ENCODE peak calls at places on chromosomes 11 and 22, in nine cellular contexts. G is kidney; J is suprapubic skin; I is right lobe of liver; K is IMR-90; A is progenitor cell of endocrine pancreas; E is CD8-positive, alpha-beta T cell; U is colonic mucosa; N is GM06990. L is an unnamed sample.

GRCh38 chr22:40036591-40037225 is 42.0 kb downstream of the FAM83F start:
- DNase-seq in G (no peak), J (no peak), I (peak), K (peak), A (peak), E (peak), U (peak), N (peak), L (peak)

GRCh38 chr22:43228330-43228729 is 41.4 kb upstream of the TTLL12 start:
- DNase-seq in G (no peak), J (no peak), I (no peak), K (peak), A (no peak), E (no peak), U (peak), N (no peak), L (peak)

GRCh38 chr22:41780714-41781507 is 19.6 kb upstream of the CCDC134 start:
- DNase-seq in G (peak), J (peak), I (peak), K (peak), A (no peak), E (peak), U (peak), N (peak), L (peak)

GRCh38 chr11:125233736-125234275 is 69.3 kb downstream of the PKNOX2 start:
- DNase-seq in G (no peak), J (no peak), I (no peak), K (no peak), A (no peak), E (no peak), U (no peak), N (no peak), L (no peak)

GRCh38 chr11:117074122-117074521 is 24.1 kb downstream of the SIK3 start:
- DNase-seq in G (no peak), J (no peak), I (no peak), K (no peak), A (no peak), E (no peak), U (no peak), N (no peak), L (no peak)

GRCh38 chr11:2300290-2300935 is 1.3 kb downstream of the C11orf21 start:
- DNase-seq in G (peak), J (peak), I (peak), K (no peak), A (no peak), E (no peak), U (peak), N (no peak), L (no peak)

GRCh38 chr11:90241414-90241813 is 18.6 kb upstream of the CHORDC1 start:
- DNase-seq in G (no peak), J (no peak), I (no peak), K (no peak), A (no peak), E (no peak), U (no peak), N (no peak), L (peak)

GRCh38 chr22:23392420-23393121 is 187.5 kb downstream of the IGLL1 start:
- DNase-seq in G (no peak), J (peak), I (peak), K (no peak), A (no peak), E (no peak), U (no peak), N (no peak), L (no peak)

GRCh38 chr11:105022998-105023397 is at the start of gene CASP5:
- DNase-seq in G (no peak), J (no peak), I (no peak), K (no peak), A (no peak), E (no peak), U (peak), N (no peak), L (no peak)

GRCh38 chr22:47168900-47169800 is 406.7 kb downstream of the TBC1D22A start:
- DNase-seq in G (peak), J (peak), I (peak), K (peak), A (no peak), E (no peak), U (no peak), N (peak), L (peak)
- TF ChIP-seq CTCF in G (peak), J (no peak), I (no peak), K (peak), A (peak), E (no peak), U (peak), N (no peak), L (no peak)

GRCh38 chr11:130002352-130002845 is at the start of gene PRDM10:
- DNase-seq in G (peak), J (peak), I (peak), K (peak), A (peak), E (peak), U (peak), N (peak), L (peak)
- TF ChIP-seq CTCF in G (no peak), J (no peak), I (no peak), K (no peak), A (no peak), E (no peak), U (no peak), N (no peak), L (no peak)

DNA sequence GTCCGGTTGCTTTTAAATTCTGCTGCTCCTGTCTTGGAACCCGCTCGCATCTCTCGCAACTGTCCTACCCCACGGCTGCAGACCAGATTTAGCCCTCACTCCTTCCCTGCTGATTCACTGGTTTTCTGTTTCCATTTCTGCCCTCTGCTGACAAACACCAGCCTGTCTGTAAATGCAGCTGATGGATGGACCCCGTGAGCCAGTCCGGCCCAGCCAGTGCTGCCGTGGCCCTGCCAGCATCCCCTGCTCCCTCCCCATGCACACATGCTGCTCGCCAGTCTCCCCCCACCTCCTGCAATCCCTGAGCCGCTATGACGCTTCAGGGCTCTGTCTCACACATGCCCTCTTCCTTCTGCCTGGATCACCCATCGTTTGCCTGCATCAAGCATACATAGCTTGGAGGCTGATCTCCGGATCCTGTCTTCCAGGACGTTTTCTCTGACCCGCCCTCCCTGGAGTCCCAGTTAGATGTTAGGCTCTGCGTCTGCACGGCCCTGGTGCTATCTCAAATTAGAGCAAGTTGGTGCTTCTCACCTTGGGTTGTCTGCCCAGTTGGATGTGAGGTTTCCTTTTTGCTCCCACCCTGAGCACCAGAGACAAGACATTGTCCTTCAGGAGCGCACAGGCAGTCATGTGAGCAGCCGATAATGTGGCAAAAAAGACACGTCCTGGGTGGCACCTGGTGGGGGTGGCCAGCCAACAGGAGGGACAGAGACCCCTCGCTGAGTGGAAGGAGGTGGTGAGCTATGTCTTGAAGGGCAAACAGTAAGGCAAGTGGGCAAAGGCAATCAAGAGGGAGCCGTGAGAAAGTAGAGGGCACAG is 4.3 kb upstream of the ACR start:
- DNase-seq in G (peak), J (peak), I (peak), K (peak), A (no peak), E (no peak), U (no peak), N (no peak), L (peak)
- TF ChIP-seq CTCF in G (no peak), J (no peak), I (no peak), K (peak), A (no peak), E (no peak), U (no peak), N (no peak), L (no peak)

GRCh38 chr11:69209038-69209350 is 53.3 kb downstream of the SMIM38 start:
- DNase-seq in G (no peak), J (no peak), I (no peak), K (no peak), A (no peak), E (no peak), U (no peak), N (no peak), L (no peak)
- TF ChIP-seq CTCF in G (no peak), J (no peak), I (no peak), K (no peak), A (no peak), E (no peak), U (no peak), N (no peak), L (no peak)

GRCh38 chr11:82174610-82175009 is 559.1 kb downstream of the FAM181B start:
- DNase-seq in G (no peak), J (no peak), I (no peak), K (no peak), A (no peak), E (no peak), U (no peak), N (no peak), L (no peak)
- TF ChIP-seq CTCF in G (no peak), J (no peak), I (no peak), K (no peak), A (peak), E (no peak), U (no peak), N (peak), L (peak)

DNA sequence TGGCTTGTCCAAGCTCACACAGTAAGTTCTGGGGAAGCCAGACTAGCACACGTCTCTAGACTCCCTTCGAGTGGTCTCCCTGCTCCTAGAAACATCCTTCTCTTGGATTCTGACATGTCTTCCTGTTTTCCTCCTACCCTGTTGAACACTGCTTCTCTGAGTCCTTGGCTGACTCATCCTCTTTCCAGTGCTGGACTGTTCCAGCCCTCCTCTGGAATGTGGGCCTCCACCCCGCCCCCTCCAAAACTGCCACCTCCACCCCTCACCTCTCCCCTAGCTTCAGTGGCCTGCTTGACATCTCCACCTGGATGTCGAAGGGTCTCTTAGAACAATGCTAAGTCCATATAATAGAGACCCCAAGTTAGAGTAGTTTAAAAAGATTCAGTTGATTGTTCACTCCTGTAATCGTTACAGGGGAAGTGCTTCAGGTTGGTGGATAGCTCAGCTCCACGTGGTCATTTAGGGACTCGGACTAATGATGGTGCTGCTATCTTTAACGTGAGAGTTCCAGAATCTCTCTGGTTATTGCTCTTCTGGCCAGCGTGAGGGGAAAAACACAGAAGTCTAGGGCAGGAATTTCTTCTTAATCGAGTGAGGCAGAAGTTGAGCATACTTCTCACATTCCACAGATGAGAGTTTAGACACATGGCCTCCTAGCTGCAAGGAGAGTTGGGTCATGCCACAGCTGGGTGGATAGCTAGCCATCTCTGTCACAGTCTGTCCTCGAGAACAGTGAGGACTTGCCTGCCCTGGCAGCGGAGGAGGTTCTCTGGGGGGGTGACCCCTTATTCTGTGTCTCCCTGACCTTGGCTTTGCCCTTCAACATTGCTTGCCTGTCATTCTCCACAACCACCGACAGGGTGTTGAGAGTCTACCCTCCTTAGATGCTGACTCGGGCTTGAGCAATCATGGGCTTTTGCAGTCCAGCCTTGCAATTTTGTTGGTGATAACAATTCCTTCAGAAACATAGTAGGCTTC is 4.7 kb upstream of the C11orf96 start:
- DNase-seq in G (no peak), J (peak), I (no peak), K (peak), A (no peak), E (no peak), U (no peak), N (no peak), L (peak)
- TF ChIP-seq CTCF in G (no peak), J (no peak), I (peak), K (no peak), A (peak), E (no peak), U (no peak), N (no peak), L (peak)

DNA sequence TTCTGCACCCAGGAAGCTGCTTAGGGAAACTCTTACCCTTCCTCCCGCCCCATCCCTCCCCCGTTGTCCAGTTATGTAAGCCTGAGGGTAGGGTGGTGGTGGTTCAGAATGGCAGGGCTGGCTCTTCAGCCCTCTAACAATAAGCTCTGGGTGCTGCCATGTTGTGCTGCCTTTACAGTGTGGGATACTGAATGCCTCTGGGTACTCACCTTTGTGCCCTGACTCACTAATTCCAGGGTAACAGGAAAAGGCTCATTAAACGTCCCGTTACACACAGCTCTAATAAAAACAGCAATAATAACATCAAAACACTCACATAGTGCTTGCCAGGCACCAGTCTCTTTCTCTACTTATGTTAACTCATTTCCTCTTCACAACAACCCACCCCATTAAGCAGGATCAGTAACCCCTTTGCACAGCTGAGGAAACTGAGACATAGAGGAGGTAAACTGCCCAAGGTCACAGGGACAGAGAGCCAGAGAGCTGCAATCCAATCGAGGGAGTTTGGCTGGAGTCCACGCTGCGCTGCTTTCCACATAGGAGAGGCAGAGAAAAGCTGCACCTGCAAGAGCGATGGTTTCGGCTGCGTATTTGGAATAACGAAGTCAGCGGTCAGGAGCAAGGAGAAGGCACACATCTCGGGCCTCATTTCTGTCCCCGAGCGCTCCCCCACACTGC is 41.9 kb upstream of the CLDN5 start:
- DNase-seq in G (no peak), J (no peak), I (no peak), K (no peak), A (no peak), E (no peak), U (no peak), N (no peak), L (no peak)
- TF ChIP-seq CTCF in G (no peak), J (no peak), I (no peak), K (no peak), A (no peak), E (no peak), U (no peak), N (no peak), L (no peak)

L was measured in fibroblast of mammary gland.